ENCODE peak calls at places on chromosomes 16 and 17, in four cellular contexts. G is fibroblast of lung, S is GM23338, U is MM.1S. Z is an unnamed sample.

GRCh38 chr16:3115561-3115960 is 3.2 kb downstream of the ZNF205 start:
- DNase-seq in G (no peak), U (no peak), S (peak; percentile 56), Z (no peak)

GRCh38 chr16:66662445-66663194 is 33.9 kb downstream of the CMTM4 start:
- DNase-seq in G (peak; percentile 58), U (peak; percentile 10), S (peak; percentile 32), Z (no peak)

GRCh38 chr16:86566601-86566965 is at the start of gene FOXC2:
- DNase-seq in G (peak; percentile 97), U (no peak), S (peak; percentile 99), Z (no peak)

GRCh38 chr17:42361781-42362186 is 26.5 kb downstream of the STAT3 start:
- DNase-seq in S (no peak), U (no peak), G (no peak), Z (no peak)

GRCh38 chr17:49217651-49218413 is 7.3 kb downstream of the ABI3 start:
- DNase-seq in U (no peak), G (no peak), S (no peak), Z (peak; percentile 87)

GRCh38 chr17:27888945-27889344 is 4.2 kb downstream of the LYRM9 start:
- DNase-seq in S (peak; percentile 91), U (no peak), G (no peak), Z (no peak)

GRCh38 chr16:80527297-80527696 is 13.5 kb upstream of the DYNLRB2 start:
- DNase-seq in G (peak; percentile 6), U (peak; percentile 57), S (peak; percentile 77), Z (peak; percentile 17)

GRCh38 chr17:8222380-8222629 is 11.9 kb upstream of the AURKB start:
- DNase-seq in U (no peak), S (no peak), G (no peak), Z (no peak)

GRCh38 chr16:49596119-49596518 is 222.5 kb downstream of the C16orf78 start:
- DNase-seq in S (no peak), G (peak; percentile 36), U (no peak), Z (no peak)

GRCh38 chr17:75626496-75627038 is 6.7 kb upstream of the SMIM5 start:
- DNase-seq in G (no peak), U (no peak), S (no peak), Z (no peak)

GRCh38 chr16:31427441-31428276 is 501 bp downstream of the COX6A2 start:
- DNase-seq in G (peak; percentile 28), U (no peak), S (peak; percentile 55), Z (no peak)

GRCh38 chr16:30839523-30840227 is 52.7 kb upstream of the ZNF629 start:
- DNase-seq in G (no peak), S (peak; percentile 24), U (no peak), Z (no peak)

GRCh38 chr16:58755989-58756649 is 22.0 kb upstream of the GOT2 start:
- DNase-seq in G (peak; percentile 74), S (peak; percentile 94), U (peak; percentile 65), Z (peak; percentile 85)

GRCh38 chr16:85612801-85613608 is at the start of gene GSE1:
- DNase-seq in U (peak; percentile 83), G (peak; percentile 80), S (peak; percentile 96), Z (peak; percentile 92)

GRCh38 chr16:2042171-2042570 is 5.5 kb downstream of the NTHL1 start:
- DNase-seq in S (no peak), U (no peak), G (no peak), Z (no peak)

GRCh38 chr16:52976539-52977167 is 76.0 kb downstream of the CHD9NB start:
- DNase-seq in U (peak; percentile 19), G (peak; percentile 18), S (peak; percentile 64), Z (no peak)

GRCh38 chr16:11349599-11350276 is 4.5 kb downstream of the RMI2 start:
- DNase-seq in U (no peak), S (no peak), G (peak; percentile 90), Z (no peak)

GRCh38 chr17:75288784-75289121 is 480 bp downstream of the SLC25A19 start:
- DNase-seq in S (peak; percentile 72), U (peak; percentile 84), G (no peak), Z (peak; percentile 58)

GRCh38 chr17:4947411-4948165 is 742 bp downstream of the PFN1 start:
- DNase-seq in S (peak; percentile 77), G (peak; percentile 58), U (peak; percentile 59), Z (peak; percentile 81)

GRCh38 chr17:75069783-75070182 is 18.0 kb upstream of the SLC16A5 start:
- DNase-seq in U (peak; percentile 21), S (no peak), G (peak; percentile 50), Z (no peak)

GRCh38 chr17:8041249-8041928 is 2.5 kb downstream of the ALOX15B start:
- DNase-seq in S (peak; percentile 79), G (peak; percentile 88), U (peak; percentile 57), Z (peak; percentile 40)

GRCh38 chr17:70622382-70623260 is 453.3 kb downstream of the KCNJ2 start:
- DNase-seq in S (peak; percentile 82), G (peak; percentile 59), U (no peak), Z (peak; percentile 24)

GRCh38 chr16:48099455-48099854 is 56.3 kb downstream of the ABCC12 start:
- DNase-seq in U (no peak), S (peak; percentile 61), G (no peak), Z (no peak)

GRCh38 chr17:31917065-31917529 is 15.6 kb upstream of the UTP6 start:
- DNase-seq in U (no peak), S (peak; percentile 54), G (no peak), Z (no peak)

GRCh38 chr17:58279736-58280479 is 827 bp downstream of the MPO start:
- DNase-seq in S (no peak), G (no peak), U (peak; percentile 38), Z (no peak)

GRCh38 chr16:57788951-57789350 is 13.3 kb downstream of the KIFC3 start:
- DNase-seq in G (no peak), U (no peak), S (no peak), Z (no peak)

GRCh38 chr17:27319536-27320221 is 25.8 kb downstream of the WSB1 start:
- DNase-seq in S (no peak), U (no peak), G (peak; percentile 95), Z (no peak)

GRCh38 chr17:76864024-76864423 is 4.2 kb upstream of the MGAT5B start:
- DNase-seq in S (no peak), G (no peak), U (no peak), Z (no peak)

GRCh38 chr16:53112015-53112414 is 57.2 kb downstream of the CHD9 start:
- DNase-seq in U (no peak), G (no peak), S (no peak), Z (no peak)

GRCh38 chr17:16947470-16947869 is 24.4 kb downstream of the TNFRSF13B start:
- DNase-seq in U (peak; percentile 85), S (no peak), G (no peak), Z (no peak)

GRCh38 chr17:19009970-19010369 is 5.4 kb upstream of the FAM83G start:
- DNase-seq in U (no peak), S (no peak), G (no peak), Z (no peak)

GRCh38 chr17:19012171-19013080 is 7.9 kb upstream of the FAM83G start:
- DNase-seq in U (no peak), S (no peak), G (no peak), Z (no peak)

GRCh38 chr17:19011581-19011980 is 7.0 kb upstream of the FAM83G start:
- DNase-seq in G (no peak), S (no peak), U (no peak), Z (no peak)

GRCh38 chr17:19013226-19013625 is 8.7 kb upstream of the FAM83G start:
- DNase-seq in S (no peak), U (no peak), G (no peak), Z (no peak)

DNA sequence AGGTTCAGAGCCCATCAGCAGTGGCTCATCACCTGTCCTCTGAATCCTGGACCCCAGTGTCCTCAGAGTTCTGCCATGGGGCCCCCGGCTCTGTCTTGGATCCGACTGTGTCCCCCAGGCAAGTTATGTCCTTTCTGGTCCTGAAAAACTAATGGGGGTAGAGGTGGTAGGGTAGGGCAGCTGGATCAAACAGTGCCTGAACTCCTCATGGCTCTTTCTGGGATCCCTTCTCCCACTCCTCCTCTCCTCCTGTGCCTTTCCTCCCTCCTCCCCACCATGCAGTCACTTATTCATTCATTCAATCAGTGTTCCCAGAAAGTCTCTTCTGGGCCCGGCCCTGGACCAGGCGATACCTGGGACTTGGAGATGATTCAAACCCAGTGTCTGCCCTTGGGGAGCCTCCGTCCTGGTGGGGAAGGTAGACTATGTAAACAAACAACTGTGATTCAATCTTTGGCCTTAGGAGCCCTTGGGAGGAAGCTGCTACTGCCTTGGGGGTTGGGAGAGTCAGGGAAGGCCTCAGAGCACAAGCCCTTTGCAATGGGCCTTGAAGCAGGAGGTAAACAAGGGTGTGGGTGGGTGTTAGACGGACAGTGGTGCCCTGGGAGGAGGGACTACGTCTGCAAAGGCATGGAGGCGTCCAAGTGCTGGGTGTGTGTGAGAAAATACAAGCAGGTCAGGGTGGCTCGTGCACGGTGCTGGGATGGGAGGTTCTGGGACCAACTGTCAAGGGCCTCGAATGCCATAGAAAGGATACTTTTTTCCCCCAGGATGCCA is 6.4 kb upstream of the FAM83G start:
- DNase-seq in S (no peak), U (no peak), G (no peak), Z (no peak)
- TF ChIP-seq CTCF in S (no peak), U (no peak), G (no peak), Z (no peak)

GRCh38 chr16:89319883-89320716 is 102.6 kb downstream of the ZNF778 start:
- DNase-seq in S (no peak), U (peak; percentile 57), G (peak; percentile 78), Z (no peak)
- H3K79me2 ChIP-seq in S (peaks cover 93% of the 10 kb centered on the region), U (peaks cover 91% of the 10 kb centered on the region), G (peaks cover 92% of the 10 kb centered on the region), Z (peaks cover 100% of the 10 kb centered on the region)

GRCh38 chr17:44777394-44778348 is 18.9 kb downstream of the ADAM11 start:
- DNase-seq in G (no peak), S (no peak), U (no peak), Z (no peak)

GRCh38 chr17:44776628-44777393 is 18.0 kb downstream of the ADAM11 start:
- DNase-seq in G (no peak), S (no peak), U (no peak), Z (no peak)

GRCh38 chr17:44779211-44780025 is 20.6 kb downstream of the ADAM11 start:
- DNase-seq in S (peak; percentile 90), G (peak; percentile 71), U (peak; percentile 74), Z (peak; percentile 85)

GRCh38 chr17:44780161-44780560 is 21.4 kb downstream of the ADAM11 start:
- DNase-seq in U (no peak), G (no peak), S (no peak), Z (no peak)

GRCh38 chr17:44778656-44779210 is 19.9 kb downstream of the ADAM11 start:
- DNase-seq in U (no peak), G (no peak), S (no peak), Z (no peak)
- TF ChIP-seq CTCF in U (no peak), G (no peak), S (no peak), Z (no peak)

GRCh38 chr17:78125976-78126894 is 2.3 kb downstream of the TMC6 start:
- DNase-seq in S (no peak), U (no peak), G (no peak), Z (no peak)
- H3K79me2 ChIP-seq in S (peaks cover 5% of the 10 kb centered on the region), U (peaks cover 77% of the 10 kb centered on the region), G (no peaks in the 10 kb centered on the region), Z (peaks cover 6% of the 10 kb centered on the region)

GRCh38 chr16:20364051-20364450 is 11.5 kb upstream of the UMOD start:
- DNase-seq in G (no peak), U (no peak), S (no peak), Z (no peak)

GRCh38 chr16:20363191-20363590 is 10.7 kb upstream of the UMOD start:
- DNase-seq in S (no peak), U (no peak), G (no peak), Z (no peak)

GRCh38 chr16:20355114-20355782 is 2.7 kb upstream of the UMOD start:
- DNase-seq in G (no peak), U (no peak), S (no peak), Z (no peak)

GRCh38 chr16:20359997-20360396 is 7.5 kb upstream of the UMOD start:
- DNase-seq in S (peak; percentile 67), G (no peak), U (no peak), Z (no peak)
- TF ChIP-seq CTCF in S (peak; percentile 66), G (no peak), U (peak; percentile 8), Z (peak; percentile 26)